ENCODE peak calls at places on chromosomes 7 and 10, in eight cellular contexts. U, E, R, H, C, M, W and F are unnamed samples.
A peak's percentile ranks its signal among the peaks of the same experiment; 100 is the strongest.

GRCh38 chr10:26805567-26806245 is 55.1 kb downstream of the ABI1 start:
- DNase-seq in U (no peak), E (no peak), R (no peak), H (no peak), C (peak; percentile 13), M (peak; percentile 72), W (no peak), F (no peak)

GRCh38 chr10:55311823-55312431 is 510.9 kb upstream of the PCDH15 start:
- DNase-seq in U (no peak), E (no peak), R (no peak), H (no peak), C (no peak), M (no peak), W (no peak), F (no peak)

GRCh38 chr7:149489391-149490024 is 8.1 kb downstream of the ZNF746 start:
- DNase-seq in U (no peak), E (no peak), R (peak; percentile 50), H (no peak), C (no peak), M (no peak), W (no peak), F (no peak)

GRCh38 chr7:158863611-158864506 is 7.5 kb downstream of the DYNC2I1 start:
- DNase-seq in U (peak; percentile 72), E (no peak), R (peak; percentile 73), H (peak; percentile 6), C (no peak), M (peak; percentile 21), W (peak; percentile 60), F (peak; percentile 67)

GRCh38 chr10:69160809-69161225 is 19.2 kb upstream of the SUPV3L1 start:
- DNase-seq in U (no peak), E (no peak), R (peak; percentile 29), H (no peak), C (no peak), M (peak; percentile 41), W (no peak), F (no peak)

GRCh38 chr7:7321681-7322080 is 139.3 kb downstream of the C1GALT1 start:
- DNase-seq in U (no peak), E (no peak), R (peak; percentile 29), H (no peak), C (no peak), M (no peak), W (no peak), F (peak; percentile 64)

GRCh38 chr7:118153551-118154177 is 30.3 kb upstream of the LSM8 start:
- DNase-seq in U (peak; percentile 1), E (no peak), R (peak; percentile 38), H (no peak), C (no peak), M (peak; percentile 24), W (peak; percentile 27), F (peak; percentile 12)

GRCh38 chr10:8283986-8284385 is 229.5 kb downstream of the GATA3 start:
- DNase-seq in U (no peak), E (no peak), R (no peak), H (no peak), C (no peak), M (peak; percentile 98), W (no peak), F (no peak)